ENCODE peak calls at places on chromosomes 16 and 17, in seven cellular contexts. J is CD8-positive, alpha-beta T cell; W is heart right ventricle; Q is activated CD4-positive, CD25-positive, alpha-beta regulatory T cell; D is T-helper 2 cell; E is amniotic epithelial cell; N is hypothalamus. G is an unnamed sample.

GRCh38 chr17:83115832-83116231 is 36.4 kb downstream of the METRNL start:
- DNase-seq in J (no peak), W (no peak), Q (no peak), D (no peak), E (no peak), N (no peak), G (no peak)

GRCh38 chr17:75525806-75526554 is 483 bp downstream of the LLGL2 start:
- DNase-seq in J (no peak), W (no peak), Q (no peak), D (peak), E (no peak), N (no peak), G (no peak)

GRCh38 chr17:39080416-39081179 is 70.8 kb downstream of the PLXDC1 start:
- DNase-seq in J (no peak), W (peak), Q (no peak), D (no peak), E (no peak), N (no peak), G (peak)

GRCh38 chr17:9763643-9764042 is 27.7 kb downstream of the DHRS7C start:
- DNase-seq in J (no peak), W (no peak), Q (no peak), D (peak), E (no peak), N (no peak), G (no peak)

GRCh38 chr17:69170377-69170776 is 28.7 kb upstream of the ABCA6 start:
- DNase-seq in J (no peak), W (no peak), Q (no peak), D (no peak), E (no peak), N (no peak), G (no peak)

GRCh38 chr17:81500026-81500425 is 12.6 kb downstream of the ACTG1 start:
- DNase-seq in J (no peak), W (no peak), Q (no peak), D (no peak), E (peak), N (no peak), G (no peak)

GRCh38 chr17:60142872-60143499 is 6.8 kb upstream of the CA4 start:
- DNase-seq in J (peak), W (peak), Q (peak), D (peak), E (peak), N (peak), G (peak)

GRCh38 chr17:28737770-28738679 is 5.8 kb upstream of the TRAF4 start:
- DNase-seq in J (no peak), W (no peak), Q (no peak), D (no peak), E (no peak), N (no peak), G (no peak)

GRCh38 chr16:88973007-88973410 is 4.0 kb downstream of the CBFA2T3 start:
- DNase-seq in J (no peak), W (no peak), Q (no peak), D (no peak), E (no peak), N (no peak), G (no peak)

GRCh38 chr16:4092547-4093265 is 23.5 kb downstream of the ADCY9 start:
- DNase-seq in J (no peak), W (no peak), Q (no peak), D (no peak), E (no peak), N (no peak), G (no peak)

GRCh38 chr17:45147102-45147580 is 1.1 kb upstream of the HEXIM1 start:
- DNase-seq in J (no peak), W (peak), Q (peak), D (peak), E (peak), N (peak), G (peak)

GRCh38 chr17:40491486-40491885 is 9.9 kb downstream of the TNS4 start:
- DNase-seq in J (no peak), W (no peak), Q (no peak), D (no peak), E (no peak), N (no peak), G (no peak)

GRCh38 chr17:81576621-81577277 is 24.6 kb upstream of the FAAP100 start:
- DNase-seq in J (no peak), W (no peak), Q (no peak), D (no peak), E (peak), N (no peak), G (peak)

GRCh38 chr16:27769561-27770222 is 219.7 kb downstream of the KATNIP start:
- DNase-seq in J (no peak), W (no peak), Q (no peak), D (no peak), E (peak), N (no peak), G (peak)

GRCh38 chr17:39236383-39236927 is 10.7 kb upstream of the STAC2 start:
- DNase-seq in J (no peak), W (no peak), Q (no peak), D (no peak), E (no peak), N (no peak), G (no peak)

GRCh38 chr17:50571681-50572080 is 11.2 kb downstream of the CACNA1G start:
- DNase-seq in J (no peak), W (no peak), Q (no peak), D (no peak), E (no peak), N (no peak), G (no peak)

GRCh38 chr17:63113167-63113566 is 147.1 kb downstream of the TANC2 start:
- DNase-seq in J (no peak), W (no peak), Q (no peak), D (peak), E (peak), N (no peak), G (no peak)

GRCh38 chr16:27982184-27982583 is 81.3 kb downstream of the GSG1L start:
- DNase-seq in J (no peak), W (no peak), Q (no peak), D (no peak), E (no peak), N (no peak), G (no peak)

GRCh38 chr17:39400547-39401411 is 647 bp downstream of the FBXL20 start:
- DNase-seq in J (peak), W (peak), Q (no peak), D (peak), E (no peak), N (peak), G (peak)

GRCh38 chr17:39264119-39264518 is 38.4 kb upstream of the STAC2 start:
- DNase-seq in J (no peak), W (peak), Q (no peak), D (no peak), E (no peak), N (no peak), G (no peak)

GRCh38 chr17:54452666-54453348 is 447.8 kb upstream of the TOM1L1 start:
- DNase-seq in J (no peak), W (no peak), Q (no peak), D (no peak), E (no peak), N (no peak), G (no peak)

GRCh38 chr17:64653325-64653984 is 8.7 kb downstream of the SMURF2 start:
- DNase-seq in J (no peak), W (no peak), Q (no peak), D (no peak), E (peak), N (no peak), G (no peak)

GRCh38 chr16:80016689-80017088 is 416.2 kb upstream of the MAF start:
- DNase-seq in J (no peak), W (no peak), Q (no peak), D (no peak), E (no peak), N (no peak), G (no peak)

GRCh38 chr17:20059728-20060188 is 50.6 kb downstream of the SPECC1 start:
- DNase-seq in J (no peak), W (no peak), Q (no peak), D (peak), E (no peak), N (no peak), G (no peak)

GRCh38 chr16:73504591-73504990 is 456.7 kb upstream of the ZFHX3 start:
- DNase-seq in J (no peak), W (no peak), Q (no peak), D (no peak), E (no peak), N (no peak), G (no peak)

GRCh38 chr16:87610026-87610425 is 7.7 kb downstream of the JPH3 start:
- DNase-seq in J (no peak), W (no peak), Q (no peak), D (no peak), E (no peak), N (no peak), G (no peak)

GRCh38 chr17:14428640-14429029 is 127.8 kb downstream of the HS3ST3B1 start:
- DNase-seq in J (peak), W (no peak), Q (no peak), D (peak), E (no peak), N (no peak), G (no peak)

GRCh38 chr16:31400191-31400590 is 7.1 kb downstream of the ITGAD start:
- DNase-seq in J (peak), W (no peak), Q (no peak), D (peak), E (no peak), N (no peak), G (no peak)

GRCh38 chr17:77446959-77447634 is 306.3 kb downstream of the SEC14L1 start:
- DNase-seq in J (no peak), W (no peak), Q (no peak), D (no peak), E (no peak), N (no peak), G (peak)

G was measured in AG08396.